ENCODE peak calls at places on chromosomes 7 and 10, in seven cellular contexts. X is body of pancreas; Z is CD8-positive, alpha-beta memory T cell; P is lower leg skin; I is HAP-1; R is choroid plexus epithelial cell; L is dorsolateral prefrontal cortex. Q is an unnamed sample.

GRCh38 chr7:102914585-102914984 is 1.8 kb downstream of the LRRC17 start:
- DNase-seq in R (peak), I (peak), X (no peak), P (no peak), Z (no peak), L (no peak), Q (peak)

GRCh38 chr10:5545778-5546710 is 21.3 kb downstream of the CALML3 start:
- DNase-seq in R (peak), X (no peak), I (no peak), P (peak), Z (no peak), L (no peak), Q (no peak)

GRCh38 chr7:128053023-128053422 is 21.8 kb upstream of the LRRC4 start:
- DNase-seq in X (no peak), P (no peak), R (peak), Z (peak), L (no peak), I (no peak), Q (peak)

GRCh38 chr7:111517441-111518037 is 44.8 kb downstream of the IMMP2L start:
- DNase-seq in R (no peak), Z (no peak), L (no peak), X (no peak), I (no peak), P (no peak), Q (no peak)

GRCh38 chr7:32143271-32143670 is 73.1 kb upstream of the PDE1C start:
- DNase-seq in R (no peak), L (no peak), Z (no peak), I (no peak), X (no peak), P (no peak), Q (no peak)

GRCh38 chr7:110522061-110522750 is 568.7 kb upstream of the LRRN3 start:
- DNase-seq in R (peak), L (no peak), X (no peak), I (peak), P (no peak), Z (no peak), Q (no peak)

GRCh38 chr10:57692255-57692980 is 575.3 kb downstream of the IPMK start:
- DNase-seq in I (no peak), Z (no peak), L (no peak), P (no peak), X (no peak), R (peak), Q (peak)

GRCh38 chr7:45071528-45071927 is 17.2 kb downstream of the NACAD start:
- DNase-seq in Z (no peak), R (no peak), L (no peak), I (no peak), P (peak), X (no peak), Q (no peak)

GRCh38 chr7:80216996-80217842 is 82.6 kb downstream of the GNAI1 start:
- DNase-seq in I (no peak), P (no peak), X (no peak), L (no peak), R (no peak), Z (peak), Q (no peak)

GRCh38 chr10:103188853-103189252 is 4.2 kb downstream of the NT5C2 start:
- DNase-seq in Z (no peak), R (peak), X (no peak), I (no peak), P (no peak), L (no peak), Q (peak)

GRCh38 chr7:90804370-90804769 is 208.2 kb downstream of the CDK14 start:
- DNase-seq in L (no peak), P (no peak), I (no peak), X (no peak), R (peak), Z (no peak), Q (peak)

GRCh38 chr10:79316671-79317431 is 30.4 kb upstream of the PPIF start:
- DNase-seq in L (no peak), I (no peak), Z (no peak), P (no peak), X (no peak), R (peak), Q (peak)

GRCh38 chr10:55266797-55267196 is 465.8 kb upstream of the PCDH15 start:
- DNase-seq in R (no peak), I (no peak), P (no peak), Z (no peak), X (no peak), L (no peak), Q (no peak)

GRCh38 chr7:148588168-148588890 is 2.2 kb upstream of the C7orf33 start:
- DNase-seq in P (no peak), L (no peak), R (no peak), I (no peak), X (no peak), Z (no peak), Q (no peak)

GRCh38 chr10:71746344-71747037 is 26.8 kb downstream of the VSIR start:
- DNase-seq in Z (no peak), L (no peak), R (no peak), I (no peak), X (peak), P (no peak), Q (no peak)

DNA sequence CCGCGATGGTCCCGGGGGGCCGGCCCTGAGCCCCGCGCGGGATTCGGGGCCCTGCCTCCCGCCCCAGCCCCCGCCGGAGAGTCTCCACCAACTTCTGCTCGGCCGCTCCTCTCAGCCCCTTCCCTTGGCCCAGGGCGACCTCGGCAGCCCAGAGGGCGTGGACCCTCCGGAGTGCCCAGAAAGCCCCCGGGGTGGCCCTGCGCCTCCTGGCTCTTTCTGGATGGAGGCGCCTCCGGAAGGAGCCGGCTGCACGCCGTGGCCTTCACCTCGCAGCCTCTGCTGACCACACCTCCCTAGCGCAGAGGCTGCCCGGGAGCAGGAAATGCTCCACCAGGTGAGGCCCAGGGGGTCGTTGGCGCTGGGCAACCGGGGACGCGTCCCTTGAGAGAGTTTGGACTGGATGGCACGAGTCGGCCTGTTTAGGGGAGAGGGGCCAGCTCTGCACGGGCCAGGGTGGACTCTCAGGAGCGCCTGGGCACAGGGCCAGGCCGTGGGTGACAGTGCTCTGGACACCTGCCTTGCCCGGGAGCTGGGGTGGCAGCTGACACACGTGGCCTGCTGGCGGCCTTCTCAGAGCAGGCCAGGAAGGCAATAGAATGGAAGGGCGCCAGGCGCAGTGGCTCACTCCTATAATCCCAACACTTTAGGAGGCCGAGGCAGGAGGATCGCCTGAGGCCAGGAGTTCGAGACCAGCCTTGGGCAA is 594 bp downstream of the ZNF853 start:
- DNase-seq in L (no peak), I (peak), Z (no peak), R (no peak), X (peak), P (no peak), Q (no peak)
- H3K4me3 ChIP-seq in L (peak), I (peak), Z (peak), R (peak), X (peak), P (peak), Q (no peak)

GRCh38 chr10:126041804-126042231 is 145.5 kb downstream of the FANK1 start:
- DNase-seq in P (peak), Z (peak), L (peak), I (peak), X (peak), R (peak), Q (peak)
- H3K4me3 ChIP-seq in P (no peak), Z (no peak), L (no peak), I (no peak), X (no peak), R (no peak), Q (no peak)

GRCh38 chr7:66039094-66039493 is 36.5 kb upstream of the ASL start:
- DNase-seq in X (no peak), P (no peak), I (no peak), Z (no peak), R (no peak), L (no peak), Q (no peak)

GRCh38 chr7:66047426-66047825 is 28.2 kb upstream of the ASL start:
- DNase-seq in P (no peak), L (no peak), R (peak), Z (no peak), X (no peak), I (no peak), Q (peak)

DNA sequence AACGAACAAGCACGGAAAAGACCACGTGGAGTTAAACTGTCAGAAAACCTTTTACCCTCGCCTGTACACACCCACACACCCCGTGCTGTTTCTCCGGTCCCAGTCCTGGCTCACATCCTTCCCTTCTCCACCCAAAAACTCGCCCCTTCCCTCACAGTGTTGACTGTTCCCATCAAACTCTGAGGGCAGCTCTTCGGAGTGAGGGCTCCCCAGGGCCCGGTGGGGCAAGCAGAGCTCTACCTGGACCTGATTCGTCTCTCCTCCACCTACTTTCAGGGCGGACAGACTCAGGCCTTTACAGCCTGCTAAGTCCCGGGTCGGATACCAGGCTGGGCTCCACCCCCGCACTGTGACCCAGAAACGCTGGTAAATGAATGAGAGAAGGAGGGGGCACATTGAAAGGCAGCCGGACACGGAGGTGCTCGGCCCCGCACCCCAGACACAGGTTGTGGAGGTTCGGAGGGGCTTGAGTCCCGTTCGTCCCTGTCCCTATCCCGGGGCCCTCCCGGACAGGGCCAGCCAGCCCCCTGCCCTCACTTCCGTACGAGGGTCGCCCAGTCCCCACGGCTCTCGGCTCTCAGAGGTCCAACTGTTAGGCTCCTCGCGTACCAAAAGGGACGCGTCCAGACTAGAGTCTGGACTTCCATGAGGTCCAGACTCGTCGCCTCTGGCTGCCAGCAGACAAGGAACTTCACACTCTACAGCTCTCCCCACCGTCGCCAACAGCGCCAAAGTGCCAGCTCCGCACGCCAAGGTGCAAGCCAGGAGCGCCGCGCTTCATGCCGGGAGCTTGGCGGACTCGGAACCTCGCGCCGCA is 31.7 kb upstream of the ASL start:
- DNase-seq in P (peak), X (peak), I (no peak), R (peak), L (peak), Z (peak), Q (peak)
- H3K4me3 ChIP-seq in P (peak), X (peak), I (no peak), R (peak), L (peak), Z (peak), Q (peak)

GRCh38 chr7:116678812-116679211 is 6.8 kb downstream of the MET start:
- DNase-seq in Z (no peak), L (no peak), I (no peak), P (no peak), X (no peak), R (no peak), Q (no peak)

GRCh38 chr7:116674508-116675173 is 2.6 kb downstream of the MET start:
- DNase-seq in I (no peak), R (no peak), X (no peak), P (no peak), Z (no peak), L (no peak), Q (peak)

GRCh38 chr7:116673504-116673865 is 1.5 kb downstream of the MET start:
- DNase-seq in L (no peak), R (no peak), X (no peak), I (no peak), Z (no peak), P (no peak), Q (no peak)

GRCh38 chr7:116672596-116673503 is 854 bp downstream of the MET start:
- DNase-seq in I (peak), X (peak), P (peak), Z (no peak), R (no peak), L (peak), Q (peak)

DNA sequence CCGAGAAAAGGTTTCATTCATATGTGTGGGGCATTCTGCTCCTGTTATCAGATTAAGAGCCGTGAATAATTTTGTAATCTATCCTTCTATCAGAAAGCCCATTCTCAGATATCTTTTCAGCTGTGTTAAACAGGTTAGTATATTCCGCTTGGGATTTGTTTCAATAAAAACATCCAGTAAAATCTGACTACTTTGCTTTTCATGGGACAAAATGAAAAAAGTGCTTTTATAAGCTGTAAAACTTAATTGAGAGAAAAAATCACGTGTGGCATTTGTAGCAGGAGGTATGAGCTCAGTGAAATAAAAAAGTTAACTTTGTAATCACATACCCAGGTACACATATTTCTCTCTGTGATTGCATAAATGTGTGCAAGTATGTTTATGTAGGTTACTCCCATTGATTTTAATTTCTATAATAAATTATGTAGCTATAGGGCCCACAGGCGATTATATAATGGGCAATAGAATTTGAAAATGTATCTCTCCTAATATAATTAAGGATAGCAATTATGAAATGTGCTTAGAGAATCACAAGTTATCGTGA is 3.9 kb downstream of the MET start:
- DNase-seq in Z (no peak), L (no peak), I (no peak), X (no peak), P (no peak), R (no peak), Q (no peak)
- H3K4me3 ChIP-seq in Z (no peak), L (no peak), I (no peak), X (no peak), P (no peak), R (no peak), Q (no peak)

DNA sequence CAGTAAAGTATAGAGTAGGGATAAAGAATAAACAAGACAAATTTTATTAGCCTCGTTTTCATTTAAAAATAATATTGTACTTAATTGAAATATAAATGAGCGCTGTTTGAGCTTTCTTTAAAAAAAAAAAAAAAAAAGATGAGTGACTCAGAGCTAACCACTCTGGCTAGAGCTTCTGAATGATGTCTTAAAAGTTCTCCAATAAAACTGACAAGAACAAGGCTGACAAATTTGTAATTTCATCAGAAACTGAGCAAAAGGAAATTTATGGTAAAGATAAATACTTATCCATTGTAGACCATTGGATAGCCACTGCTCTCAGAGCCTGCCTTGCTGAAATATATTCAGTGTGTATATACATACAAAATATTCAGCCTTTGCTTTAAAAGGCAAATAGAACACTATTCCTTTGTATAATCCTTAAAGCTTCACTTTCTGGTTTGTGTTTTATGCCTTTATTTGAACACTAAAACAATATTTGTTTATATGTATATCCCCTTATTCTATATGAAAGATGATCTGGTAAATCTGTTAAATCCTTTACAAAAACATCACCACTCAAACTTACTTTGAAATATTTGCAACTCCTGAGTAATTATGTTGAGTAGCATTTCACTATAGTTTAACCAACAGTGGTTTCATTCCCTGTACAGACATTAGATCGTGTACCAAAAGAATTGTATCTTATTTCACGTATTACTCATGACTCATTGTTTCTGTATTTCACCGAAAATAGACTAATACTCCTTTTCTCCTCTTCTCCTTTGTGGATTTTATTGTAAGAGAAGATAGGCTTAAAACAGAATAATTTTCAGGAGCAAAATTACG is 91.0 kb upstream of the OIT3 start:
- DNase-seq in R (peak), X (no peak), P (no peak), L (no peak), Z (no peak), I (no peak), Q (peak)
- H3K4me3 ChIP-seq in R (peak), X (no peak), P (no peak), L (no peak), Z (no peak), I (no peak), Q (peak)

GRCh38 chr10:58985216-58985615 is 191.2 kb upstream of the PHYHIPL start:
- DNase-seq in R (no peak), P (no peak), L (no peak), X (no peak), I (no peak), Z (no peak), Q (no peak)
- H3K4me3 ChIP-seq in R (no peak), P (no peak), L (no peak), X (no peak), I (no peak), Z (no peak), Q (no peak)

GRCh38 chr10:7152982-7153381 is 257.9 kb downstream of the SFMBT2 start:
- DNase-seq in R (no peak), L (no peak), X (no peak), I (no peak), Z (no peak), P (no peak), Q (no peak)

GRCh38 chr10:7159928-7160327 is 250.9 kb downstream of the SFMBT2 start:
- DNase-seq in P (no peak), X (no peak), Z (no peak), I (no peak), R (no peak), L (no peak), Q (no peak)

GRCh38 chr10:7159517-7159916 is 251.3 kb downstream of the SFMBT2 start:
- DNase-seq in Z (peak), X (no peak), R (no peak), L (no peak), P (no peak), I (no peak), Q (no peak)

GRCh38 chr10:7153750-7154149 is 257.1 kb downstream of the SFMBT2 start:
- DNase-seq in R (peak), X (no peak), I (no peak), Z (no peak), P (no peak), L (no peak), Q (no peak)

GRCh38 chr10:7157091-7157490 is 253.7 kb downstream of the SFMBT2 start:
- DNase-seq in R (no peak), L (no peak), P (no peak), X (no peak), Z (no peak), I (no peak), Q (no peak)
- H3K4me3 ChIP-seq in R (no peak), L (no peak), P (no peak), X (no peak), Z (no peak), I (no peak), Q (no peak)

GRCh38 chr10:125333209-125333591 is 172.8 kb upstream of the CTBP2 start:
- DNase-seq in R (no peak), I (no peak), Z (no peak), X (no peak), P (no peak), L (no peak), Q (peak)
- H3K4me3 ChIP-seq in R (no peak), I (no peak), Z (no peak), X (no peak), P (no peak), L (no peak), Q (no peak)

GRCh38 chr10:33252324-33252723 is 82.1 kb downstream of the NRP1 start:
- DNase-seq in X (no peak), I (no peak), L (no peak), R (no peak), P (no peak), Z (no peak), Q (no peak)

GRCh38 chr10:33248638-33249037 is 85.8 kb downstream of the NRP1 start:
- DNase-seq in I (no peak), R (peak), X (no peak), L (no peak), Z (peak), P (no peak), Q (peak)

GRCh38 chr10:33247221-33247907 is 87.1 kb downstream of the NRP1 start:
- DNase-seq in X (no peak), L (no peak), I (no peak), R (no peak), P (no peak), Z (no peak), Q (no peak)

GRCh38 chr10:33249659-33250058 is 84.8 kb downstream of the NRP1 start:
- DNase-seq in R (no peak), P (no peak), L (no peak), I (no peak), X (no peak), Z (no peak), Q (no peak)

DNA sequence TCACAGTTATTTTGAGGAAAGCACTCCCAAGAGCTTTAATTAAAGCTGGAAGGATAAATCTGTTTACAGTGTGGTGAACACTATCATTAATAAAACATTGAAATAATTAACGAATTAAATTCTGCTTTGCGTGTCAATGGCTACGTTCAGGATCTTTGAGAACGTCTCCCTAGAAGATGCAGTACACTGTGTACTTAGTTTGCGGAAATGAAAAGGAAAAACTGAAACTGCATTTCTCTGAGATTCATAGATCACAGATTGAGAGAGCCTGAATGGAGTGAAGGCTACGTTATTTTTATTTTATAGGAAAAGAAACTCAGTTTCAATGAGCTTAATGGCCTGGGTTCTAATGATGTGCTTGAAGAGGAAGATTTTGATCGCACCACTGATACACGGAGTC is 85.3 kb downstream of the NRP1 start:
- DNase-seq in Z (no peak), R (no peak), X (no peak), I (no peak), L (no peak), P (no peak), Q (no peak)
- H3K4me3 ChIP-seq in Z (peak), R (no peak), X (no peak), I (no peak), L (no peak), P (no peak), Q (no peak)